ENCODE peak calls at places on chromosomes 7 and 10, in eight cellular contexts. Y is activated naive CD4-positive, alpha-beta T cell; E is gastrocnemius medialis; L is HEK293T; G is A549; V is CD8-positive, alpha-beta T cell; A is stimulated activated CD4-positive, alpha-beta T cell treated with anti-CD3 and anti-CD28 coated beads, Interleukin-4, amount 100 ng/mL, for 48 hours; U is lower lobe of right lung. M is an unnamed sample.

GRCh38 chr7:43723002-43723331 is 6.4 kb downstream of the COA1 start:
- DNase-seq in Y (no peak), E (no peak), L (no peak), G (no peak), V (no peak), A (no peak), U (no peak), M (no peak)

GRCh38 chr7:11931306-11931705 is 99.3 kb upstream of the THSD7A start:
- DNase-seq in Y (no peak), E (no peak), L (no peak), G (no peak), V (no peak), A (no peak), U (no peak), M (no peak)

GRCh38 chr7:25665903-25666670 is 437.8 kb upstream of the NPVF start:
- DNase-seq in Y (no peak), E (no peak), L (no peak), G (no peak), V (no peak), A (no peak), U (no peak), M (no peak)

GRCh38 chr10:74586088-74586585 is 240.3 kb upstream of the KAT6B start:
- DNase-seq in Y (no peak), E (no peak), L (no peak), G (no peak), V (peak; percentile 62), A (peak; percentile 14), U (no peak), M (no peak)

GRCh38 chr10:68598978-68599753 is 39.0 kb downstream of the TET1 start:
- DNase-seq in Y (no peak), E (no peak), L (peak; percentile 8), G (no peak), V (no peak), A (no peak), U (no peak), M (peak; percentile 25)

GRCh38 chr7:15288746-15289145 is 273.1 kb downstream of the AGMO start:
- DNase-seq in Y (no peak), E (no peak), L (no peak), G (no peak), V (no peak), A (no peak), U (no peak), M (no peak)

GRCh38 chr7:99156649-99157048 is 12.7 kb upstream of the SMURF1 start:
- DNase-seq in Y (no peak), E (no peak), L (no peak), G (no peak), V (no peak), A (no peak), U (no peak), M (no peak)

GRCh38 chr7:40221836-40222235 is 87.0 kb downstream of the SUGCT start:
- DNase-seq in Y (no peak), E (no peak), L (no peak), G (no peak), V (no peak), A (no peak), U (no peak), M (no peak)

GRCh38 chr10:49756031-49756430 is 6.1 kb downstream of the OGDHL start:
- DNase-seq in Y (no peak), E (no peak), L (no peak), G (no peak), V (no peak), A (no peak), U (no peak), M (no peak)

M was measured in nephron progenitor cell.